ENCODE peak calls at places on chromosome 13, in four cellular contexts. B, U, O and C are unnamed samples.

GRCh38 chr13:85725433-85725832 is 73.8 kb downstream of the SLITRK6 start:
- DNase-seq in B (no peak), U (no peak), O (no peak), C (no peak)

GRCh38 chr13:97382276-97382675 is 51.7 kb upstream of the RAP2A start:
- DNase-seq in B (no peak), U (no peak), O (no peak), C (no peak)

GRCh38 chr13:41813426-41813825 is 147.5 kb downstream of the VWA8 start:
- DNase-seq in B (no peak), U (no peak), O (no peak), C (no peak)

GRCh38 chr13:34065915-34066314 is 248.0 kb downstream of the RFC3 start:
- DNase-seq in B (no peak), U (no peak), O (no peak), C (no peak)

GRCh38 chr13:77838271-77838670 is 80.4 kb downstream of the EDNRB start:
- DNase-seq in B (no peak), U (no peak), O (no peak), C (no peak)

GRCh38 chr13:80048802-80049201 is 292.1 kb downstream of the SPRY2 start:
- DNase-seq in B (peak), U (peak), O (peak), C (peak)

GRCh38 chr13:72062566-72062965 is 195.6 kb upstream of the DACH1 start:
- DNase-seq in B (no peak), U (no peak), O (peak), C (no peak)

GRCh38 chr13:81686877-81687276 is 1346.0 kb upstream of the SPRY2 start:
- DNase-seq in B (no peak), U (no peak), O (no peak), C (peak)

GRCh38 chr13:25911020-25911419 is 140.8 kb downstream of the SHISA2 start:
- DNase-seq in B (no peak), U (no peak), O (no peak), C (no peak)

GRCh38 chr13:44142911-44143665 is 230.5 kb upstream of the SERP2 start:
- DNase-seq in B (no peak), U (no peak), O (no peak), C (no peak)

GRCh38 chr13:102182170-102182569 is 219.7 kb downstream of the FGF14 start:
- DNase-seq in B (no peak), U (no peak), O (no peak), C (no peak)

GRCh38 chr13:27795718-27796019 is 3.4 kb downstream of the GSX1 start:
- DNase-seq in B (no peak), U (no peak), O (no peak), C (no peak)

GRCh38 chr13:19601749-19602725 is 31.4 kb upstream of the MPHOSPH8 start:
- DNase-seq in B (no peak), U (no peak), O (peak), C (no peak)

GRCh38 chr13:24039621-24040475 is 120.7 kb upstream of the SPATA13 start:
- DNase-seq in B (no peak), U (no peak), O (peak), C (no peak)

GRCh38 chr13:98252931-98253470 is 75.9 kb upstream of the RNF113B start:
- DNase-seq in B (no peak), U (peak), O (no peak), C (peak)

GRCh38 chr13:112325941-112326645 is 50.1 kb upstream of the SPACA7 start:
- DNase-seq in B (no peak), U (no peak), O (no peak), C (no peak)

GRCh38 chr13:33519561-33520479 is 234.3 kb upstream of the STARD13 start:
- DNase-seq in B (no peak), U (peak), O (no peak), C (peak)

GRCh38 chr13:43792456-43792855 is 5.7 kb upstream of the ENOX1 start:
- DNase-seq in B (no peak), U (no peak), O (no peak), C (no peak)

GRCh38 chr13:40271511-40271910 is 394.9 kb downstream of the FOXO1 start:
- DNase-seq in B (no peak), U (no peak), O (no peak), C (no peak)

GRCh38 chr13:94595006-94595942 is 678 bp downstream of the TGDS start:
- DNase-seq in B (no peak), U (no peak), O (peak), C (no peak)

GRCh38 chr13:87123987-87124784 is 547.0 kb upstream of the SLITRK5 start:
- DNase-seq in B (peak), U (peak), O (no peak), C (peak)

GRCh38 chr13:106393776-106394175 is 141.7 kb downstream of the EFNB2 start:
- DNase-seq in B (no peak), U (no peak), O (no peak), C (no peak)

GRCh38 chr13:111792956-111793355 is 274.0 kb upstream of the SOX1 start:
- DNase-seq in B (no peak), U (no peak), O (no peak), C (no peak)

GRCh38 chr13:30829145-30829544 is 76.9 kb upstream of the MEDAG start:
- DNase-seq in B (peak), U (no peak), O (no peak), C (peak)

GRCh38 chr13:108609353-108609752 is 20.1 kb upstream of the MYO16 start:
- DNase-seq in B (no peak), U (no peak), O (no peak), C (peak)

GRCh38 chr13:29754486-29754806 is 96.0 kb downstream of the UBL3 start:
- DNase-seq in B (no peak), U (no peak), O (peak), C (no peak)

GRCh38 chr13:32881074-32881791 is 135.0 kb upstream of the KL start:
- DNase-seq in B (no peak), U (peak), O (no peak), C (no peak)

GRCh38 chr13:98557934-98558630 is 18.8 kb downstream of the STK24 start:
- DNase-seq in B (no peak), U (no peak), O (no peak), C (no peak)

GRCh38 chr13:30744056-30744684 is 8.8 kb downstream of the ALOX5AP start:
- DNase-seq in B (no peak), U (no peak), O (peak), C (no peak)